ENCODE peak calls at places on chromosomes 12 and 14, in seven cellular contexts. A is retinal pigment epithelial cell, O is NCI-H2107, L is neural crest cell, Q is AG04449, T is renal cortical epithelial cell, B is substantia nigra. R is an unnamed sample.

GRCh38 chr12:26748741-26749431 is 84.1 kb downstream of the ITPR2 start:
- DNase-seq in A (no peak), O (no peak), L (no peak), Q (no peak), T (peak), B (no peak), R (no peak)

GRCh38 chr12:32545413-32545970 is 133.6 kb upstream of the DNM1L start:
- DNase-seq in A (no peak), O (no peak), L (no peak), Q (no peak), T (no peak), B (no peak), R (no peak)

GRCh38 chr12:34605955-34606748 is 583.9 kb downstream of the ALG10 start:
- DNase-seq in A (no peak), O (no peak), L (no peak), Q (no peak), T (no peak), B (no peak), R (no peak)

GRCh38 chr12:95169368-95169767 is 47.9 kb downstream of the FGD6 start:
- DNase-seq in A (peak), O (no peak), L (no peak), Q (peak), T (peak), B (no peak), R (no peak)

GRCh38 chr12:70692681-70693288 is 55.6 kb upstream of the PTPRB start:
- DNase-seq in A (no peak), O (no peak), L (no peak), Q (no peak), T (peak), B (no peak), R (no peak)

GRCh38 chr14:104105822-104106470 is 20.4 kb downstream of the ASPG start:
- DNase-seq in A (no peak), O (no peak), L (no peak), Q (no peak), T (no peak), B (no peak), R (no peak)

GRCh38 chr14:58873228-58873953 is 235.6 kb downstream of the DACT1 start:
- DNase-seq in A (no peak), O (no peak), L (no peak), Q (no peak), T (no peak), B (no peak), R (no peak)

GRCh38 chr14:76304536-76305473 is 71.1 kb upstream of the ESRRB start:
- DNase-seq in A (no peak), O (no peak), L (no peak), Q (no peak), T (no peak), B (no peak), R (no peak)

GRCh38 chr14:84520711-84521338 is 1009.1 kb upstream of the FLRT2 start:
- DNase-seq in A (peak), O (no peak), L (no peak), Q (no peak), T (no peak), B (no peak), R (no peak)

GRCh38 chr12:89893972-89894706 is 185.5 kb upstream of the ATP2B1 start:
- DNase-seq in A (no peak), O (no peak), L (no peak), Q (no peak), T (no peak), B (no peak), R (no peak)

GRCh38 chr14:72682188-72682587 is 211.7 kb downstream of the DPF3 start:
- DNase-seq in A (no peak), O (no peak), L (no peak), Q (peak), T (no peak), B (no peak), R (no peak)

GRCh38 chr12:46533723-46534122 is 161.2 kb upstream of the SLC38A2 start:
- DNase-seq in A (no peak), O (no peak), L (no peak), Q (no peak), T (no peak), B (no peak), R (no peak)

GRCh38 chr12:131264625-131265024 is 310.9 kb downstream of the ADGRD1 start:
- DNase-seq in A (no peak), O (no peak), L (no peak), Q (no peak), T (peak), B (no peak), R (no peak)

GRCh38 chr14:77307099-77307496 is 13.6 kb downstream of the POMT2 start:
- DNase-seq in A (no peak), O (no peak), L (no peak), Q (no peak), T (peak), B (peak), R (peak)

GRCh38 chr12:91973813-91974212 is 171.8 kb downstream of the BTG1 start:
- DNase-seq in A (no peak), O (no peak), L (no peak), Q (no peak), T (no peak), B (no peak), R (no peak)

GRCh38 chr14:97707603-97708002 is 910.4 kb downstream of the VRK1 start:
- DNase-seq in A (no peak), O (no peak), L (no peak), Q (no peak), T (no peak), B (no peak), R (no peak)

GRCh38 chr12:96094201-96094600 is 58.8 kb upstream of the LTA4H start:
- DNase-seq in A (no peak), O (no peak), L (no peak), Q (no peak), T (peak), B (no peak), R (no peak)

GRCh38 chr12:57454566-57455373 is at the start of gene INHBE:
- DNase-seq in A (no peak), O (peak), L (no peak), Q (peak), T (peak), B (no peak), R (no peak)

GRCh38 chr14:93956514-93957332 is 19.6 kb downstream of the ASB2 start:
- DNase-seq in A (no peak), O (no peak), L (no peak), Q (no peak), T (no peak), B (no peak), R (no peak)

GRCh38 chr12:121996050-121996944 is 25.4 kb upstream of the BCL7A start:
- DNase-seq in A (no peak), O (no peak), L (no peak), Q (no peak), T (peak), B (no peak), R (no peak)

GRCh38 chr12:53124352-53124723 is 21.1 kb downstream of the SOAT2 start:
- DNase-seq in A (no peak), O (no peak), L (no peak), Q (no peak), T (no peak), B (no peak), R (no peak)

GRCh38 chr12:54125950-54126695 is 62.7 kb downstream of the SMUG1 start:
- DNase-seq in A (no peak), O (no peak), L (peak), Q (no peak), T (no peak), B (peak), R (peak)